ENCODE peak calls at places on chromosomes 7 and 10, in eight cellular contexts. One of them, this sample, is unnamed.

GRCh38 chr10:90862908-90863514 is 5.2 kb upstream of the HTR7 start:
- DNase-seq in stimulated activated CD4-positive, alpha-beta T cell treated with anti-CD3 and anti-CD28 coated beads, Interleukin-2, amount 100 ng/mL, for 48 hours: no peak
- DNase-seq in C1 segment of cervical spinal cord: no peak
- DNase-seq in cerebellar cortex: no peak
- DNase-seq in HuH-7.5: peak; percentile 28
- DNase-seq in activated naive CD8-positive, alpha-beta T cell treated with anti-CD3 and anti-CD28 coated beads, Interleukin-2, amount 50 U/mL, for 24 hours: no peak
- DNase-seq in psoas muscle: no peak
- DNase-seq in NCI-H2081: peak; percentile 8
- DNase-seq in this sample: no peak

GRCh38 chr10:103614511-103615158 is 121.1 kb downstream of the NEURL1 start:
- DNase-seq in NCI-H2081: no peak
- DNase-seq in C1 segment of cervical spinal cord: no peak
- DNase-seq in psoas muscle: no peak
- DNase-seq in stimulated activated CD4-positive, alpha-beta T cell treated with anti-CD3 and anti-CD28 coated beads, Interleukin-2, amount 100 ng/mL, for 48 hours: no peak
- DNase-seq in activated naive CD8-positive, alpha-beta T cell treated with anti-CD3 and anti-CD28 coated beads, Interleukin-2, amount 50 U/mL, for 24 hours: no peak
- DNase-seq in HuH-7.5: no peak
- DNase-seq in cerebellar cortex: no peak
- DNase-seq in this sample: no peak

GRCh38 chr10:90308223-90308622 is 549.6 kb downstream of the HTR7 start:
- DNase-seq in NCI-H2081: no peak
- DNase-seq in stimulated activated CD4-positive, alpha-beta T cell treated with anti-CD3 and anti-CD28 coated beads, Interleukin-2, amount 100 ng/mL, for 48 hours: no peak
- DNase-seq in activated naive CD8-positive, alpha-beta T cell treated with anti-CD3 and anti-CD28 coated beads, Interleukin-2, amount 50 U/mL, for 24 hours: no peak
- DNase-seq in psoas muscle: no peak
- DNase-seq in cerebellar cortex: no peak
- DNase-seq in HuH-7.5: no peak
- DNase-seq in C1 segment of cervical spinal cord: no peak
- DNase-seq in this sample: no peak

GRCh38 chr7:50848203-50848602 is 65.5 kb upstream of the GRB10 start:
- DNase-seq in psoas muscle: no peak
- DNase-seq in HuH-7.5: no peak
- DNase-seq in cerebellar cortex: no peak
- DNase-seq in activated naive CD8-positive, alpha-beta T cell treated with anti-CD3 and anti-CD28 coated beads, Interleukin-2, amount 50 U/mL, for 24 hours: no peak
- DNase-seq in NCI-H2081: no peak
- DNase-seq in stimulated activated CD4-positive, alpha-beta T cell treated with anti-CD3 and anti-CD28 coated beads, Interleukin-2, amount 100 ng/mL, for 48 hours: no peak
- DNase-seq in C1 segment of cervical spinal cord: no peak
- DNase-seq in this sample: no peak

GRCh38 chr10:84608126-84608525 is 279.7 kb downstream of the CCSER2 start:
- DNase-seq in C1 segment of cervical spinal cord: no peak
- DNase-seq in NCI-H2081: no peak
- DNase-seq in stimulated activated CD4-positive, alpha-beta T cell treated with anti-CD3 and anti-CD28 coated beads, Interleukin-2, amount 100 ng/mL, for 48 hours: no peak
- DNase-seq in psoas muscle: no peak
- DNase-seq in HuH-7.5: no peak
- DNase-seq in cerebellar cortex: no peak
- DNase-seq in activated naive CD8-positive, alpha-beta T cell treated with anti-CD3 and anti-CD28 coated beads, Interleukin-2, amount 50 U/mL, for 24 hours: no peak
- DNase-seq in this sample: no peak

GRCh38 chr7:129047761-129048160 is 7.2 kb downstream of the TNPO3 start:
- DNase-seq in C1 segment of cervical spinal cord: no peak
- DNase-seq in HuH-7.5: no peak
- DNase-seq in cerebellar cortex: no peak
- DNase-seq in NCI-H2081: no peak
- DNase-seq in activated naive CD8-positive, alpha-beta T cell treated with anti-CD3 and anti-CD28 coated beads, Interleukin-2, amount 50 U/mL, for 24 hours: no peak
- DNase-seq in stimulated activated CD4-positive, alpha-beta T cell treated with anti-CD3 and anti-CD28 coated beads, Interleukin-2, amount 100 ng/mL, for 48 hours: no peak
- DNase-seq in psoas muscle: no peak
- DNase-seq in this sample: no peak

GRCh38 chr10:121069061-121069850 is 218.1 kb downstream of the WDR11 start:
- DNase-seq in stimulated activated CD4-positive, alpha-beta T cell treated with anti-CD3 and anti-CD28 coated beads, Interleukin-2, amount 100 ng/mL, for 48 hours: no peak
- DNase-seq in NCI-H2081: no peak
- DNase-seq in psoas muscle: no peak
- DNase-seq in cerebellar cortex: peak; percentile 16
- DNase-seq in activated naive CD8-positive, alpha-beta T cell treated with anti-CD3 and anti-CD28 coated beads, Interleukin-2, amount 50 U/mL, for 24 hours: no peak
- DNase-seq in HuH-7.5: no peak
- DNase-seq in C1 segment of cervical spinal cord: no peak
- DNase-seq in this sample: no peak

GRCh38 chr10:42953684-42954674 is 122.9 kb upstream of the RET start:
- DNase-seq in cerebellar cortex: no peak
- DNase-seq in psoas muscle: peak; percentile 31
- DNase-seq in stimulated activated CD4-positive, alpha-beta T cell treated with anti-CD3 and anti-CD28 coated beads, Interleukin-2, amount 100 ng/mL, for 48 hours: no peak
- DNase-seq in activated naive CD8-positive, alpha-beta T cell treated with anti-CD3 and anti-CD28 coated beads, Interleukin-2, amount 50 U/mL, for 24 hours: no peak
- DNase-seq in C1 segment of cervical spinal cord: no peak
- DNase-seq in NCI-H2081: no peak
- DNase-seq in HuH-7.5: no peak
- DNase-seq in this sample: no peak

GRCh38 chr7:149886018-149886416 is 12.2 kb downstream of the ATP6V0E2 start:
- DNase-seq in activated naive CD8-positive, alpha-beta T cell treated with anti-CD3 and anti-CD28 coated beads, Interleukin-2, amount 50 U/mL, for 24 hours: no peak
- DNase-seq in cerebellar cortex: no peak
- DNase-seq in NCI-H2081: no peak
- DNase-seq in HuH-7.5: no peak
- DNase-seq in C1 segment of cervical spinal cord: no peak
- DNase-seq in stimulated activated CD4-positive, alpha-beta T cell treated with anti-CD3 and anti-CD28 coated beads, Interleukin-2, amount 100 ng/mL, for 48 hours: no peak
- DNase-seq in psoas muscle: no peak
- DNase-seq in this sample: no peak

GRCh38 chr7:134435161-134435920 is 23.6 kb downstream of the AKR1B1 start:
- DNase-seq in cerebellar cortex: no peak
- DNase-seq in activated naive CD8-positive, alpha-beta T cell treated with anti-CD3 and anti-CD28 coated beads, Interleukin-2, amount 50 U/mL, for 24 hours: no peak
- DNase-seq in psoas muscle: no peak
- DNase-seq in stimulated activated CD4-positive, alpha-beta T cell treated with anti-CD3 and anti-CD28 coated beads, Interleukin-2, amount 100 ng/mL, for 48 hours: no peak
- DNase-seq in NCI-H2081: no peak
- DNase-seq in C1 segment of cervical spinal cord: no peak
- DNase-seq in HuH-7.5: no peak
- DNase-seq in this sample: no peak

GRCh38 chr10:5524721-5525531 is at the start of gene CALML3:
- DNase-seq in HuH-7.5: no peak
- DNase-seq in psoas muscle: peak; percentile 50
- DNase-seq in cerebellar cortex: no peak
- DNase-seq in activated naive CD8-positive, alpha-beta T cell treated with anti-CD3 and anti-CD28 coated beads, Interleukin-2, amount 50 U/mL, for 24 hours: no peak
- DNase-seq in stimulated activated CD4-positive, alpha-beta T cell treated with anti-CD3 and anti-CD28 coated beads, Interleukin-2, amount 100 ng/mL, for 48 hours: no peak
- DNase-seq in NCI-H2081: no peak
- DNase-seq in C1 segment of cervical spinal cord: no peak
- DNase-seq in this sample: no peak

GRCh38 chr10:86931872-86932271 is 25.5 kb downstream of the MMRN2 start:
- DNase-seq in stimulated activated CD4-positive, alpha-beta T cell treated with anti-CD3 and anti-CD28 coated beads, Interleukin-2, amount 100 ng/mL, for 48 hours: no peak
- DNase-seq in NCI-H2081: no peak
- DNase-seq in HuH-7.5: no peak
- DNase-seq in activated naive CD8-positive, alpha-beta T cell treated with anti-CD3 and anti-CD28 coated beads, Interleukin-2, amount 50 U/mL, for 24 hours: no peak
- DNase-seq in C1 segment of cervical spinal cord: no peak
- DNase-seq in cerebellar cortex: no peak
- DNase-seq in psoas muscle: no peak
- DNase-seq in this sample: no peak

GRCh38 chr7:95725170-95725569 is 47.2 kb upstream of the DYNC1I1 start:
- DNase-seq in C1 segment of cervical spinal cord: no peak
- DNase-seq in cerebellar cortex: peak; percentile 54
- DNase-seq in NCI-H2081: peak; percentile 31
- DNase-seq in psoas muscle: no peak
- DNase-seq in stimulated activated CD4-positive, alpha-beta T cell treated with anti-CD3 and anti-CD28 coated beads, Interleukin-2, amount 100 ng/mL, for 48 hours: no peak
- DNase-seq in activated naive CD8-positive, alpha-beta T cell treated with anti-CD3 and anti-CD28 coated beads, Interleukin-2, amount 50 U/mL, for 24 hours: no peak
- DNase-seq in HuH-7.5: no peak
- DNase-seq in this sample: no peak

GRCh38 chr7:121329460-121330052 is 756 bp downstream of the WNT16 start:
- DNase-seq in NCI-H2081: no peak
- DNase-seq in activated naive CD8-positive, alpha-beta T cell treated with anti-CD3 and anti-CD28 coated beads, Interleukin-2, amount 50 U/mL, for 24 hours: peak; percentile 33
- DNase-seq in HuH-7.5: no peak
- DNase-seq in C1 segment of cervical spinal cord: no peak
- DNase-seq in stimulated activated CD4-positive, alpha-beta T cell treated with anti-CD3 and anti-CD28 coated beads, Interleukin-2, amount 100 ng/mL, for 48 hours: peak; percentile 9
- DNase-seq in psoas muscle: no peak
- DNase-seq in cerebellar cortex: peak; percentile 26
- DNase-seq in this sample: no peak

GRCh38 chr10:90982406-90983008 is 61.6 kb upstream of the ANKRD1 start:
- DNase-seq in cerebellar cortex: no peak
- DNase-seq in NCI-H2081: no peak
- DNase-seq in activated naive CD8-positive, alpha-beta T cell treated with anti-CD3 and anti-CD28 coated beads, Interleukin-2, amount 50 U/mL, for 24 hours: no peak
- DNase-seq in psoas muscle: no peak
- DNase-seq in HuH-7.5: no peak
- DNase-seq in stimulated activated CD4-positive, alpha-beta T cell treated with anti-CD3 and anti-CD28 coated beads, Interleukin-2, amount 100 ng/mL, for 48 hours: no peak
- DNase-seq in C1 segment of cervical spinal cord: no peak
- DNase-seq in this sample: no peak

GRCh38 chr10:69640196-69640980 is 10.3 kb downstream of the FAM241B start:
- DNase-seq in cerebellar cortex: peak; percentile 72
- DNase-seq in psoas muscle: no peak
- DNase-seq in C1 segment of cervical spinal cord: no peak
- DNase-seq in NCI-H2081: no peak
- DNase-seq in HuH-7.5: no peak
- DNase-seq in stimulated activated CD4-positive, alpha-beta T cell treated with anti-CD3 and anti-CD28 coated beads, Interleukin-2, amount 100 ng/mL, for 48 hours: no peak
- DNase-seq in activated naive CD8-positive, alpha-beta T cell treated with anti-CD3 and anti-CD28 coated beads, Interleukin-2, amount 50 U/mL, for 24 hours: no peak
- DNase-seq in this sample: no peak